ENCODE peak calls at places on chromosomes 5 and 9, in eight cellular contexts. S is A549; L is Caki2; E is fibroblast of lung; H is activated CD4-positive, alpha-beta memory T cell treated with anti-CD3 and anti-CD28 coated beads for 36 hours; R is CD4-positive, CD25-positive, alpha-beta regulatory T cell; X is pons; A is AML-193. U is an unnamed sample.

GRCh38 chr5:88145603-88146467 is 122.8 kb downstream of the TMEM161B start:
- DNase-seq in E (peak), L (no peak), S (no peak), X (peak), H (peak), A (no peak), R (no peak), U (no peak)

GRCh38 chr5:143204474-143205246 is 198.8 kb downstream of the NR3C1 start:
- DNase-seq in S (no peak), H (no peak), E (no peak), L (no peak), X (no peak), R (no peak), A (no peak), U (no peak)

GRCh38 chr5:133730346-133730745 is 118.0 kb upstream of the FSTL4 start:
- DNase-seq in H (no peak), L (no peak), R (no peak), X (no peak), E (no peak), A (no peak), S (no peak), U (no peak)

GRCh38 chr9:91847576-91847975 is 102.5 kb downstream of the ROR2 start:
- DNase-seq in R (no peak), H (peak), E (peak), X (peak), L (no peak), A (no peak), S (no peak), U (no peak)

GRCh38 chr5:43631182-43631910 is 28.4 kb downstream of the NNT start:
- DNase-seq in E (peak), H (peak), S (peak), R (peak), A (peak), L (peak), X (peak), U (peak)

GRCh38 chr9:5846501-5846921 is 13.6 kb upstream of the ERMP1 start:
- DNase-seq in R (no peak), X (no peak), S (no peak), L (no peak), A (no peak), E (no peak), H (no peak), U (no peak)

GRCh38 chr9:14251146-14252071 is 62.5 kb downstream of the NFIB start:
- DNase-seq in A (no peak), H (no peak), R (no peak), S (peak), X (peak), E (peak), L (peak), U (no peak)

GRCh38 chr5:1743769-1744085 is 55.9 kb downstream of the MRPL36 start:
- DNase-seq in E (no peak), S (no peak), H (no peak), X (no peak), R (no peak), L (no peak), A (no peak), U (no peak)

GRCh38 chr5:56588636-56589485 is 226.5 kb upstream of the MAP3K1 start:
- DNase-seq in R (peak), H (peak), A (no peak), E (no peak), X (no peak), L (no peak), S (no peak), U (no peak)

GRCh38 chr9:78541868-78542267 is 244.9 kb downstream of the PSAT1 start:
- DNase-seq in R (no peak), L (no peak), A (no peak), E (no peak), S (no peak), X (no peak), H (no peak), U (no peak)

GRCh38 chr5:123965626-123966025 is 453.6 kb downstream of the CSNK1G3 start:
- DNase-seq in R (no peak), E (no peak), H (no peak), A (no peak), S (no peak), X (peak), L (no peak), U (no peak)

GRCh38 chr9:136312436-136312835 is 8.5 kb upstream of the CCDC187 start:
- DNase-seq in X (peak), R (peak), S (peak), L (no peak), E (peak), H (peak), A (peak), U (no peak)

GRCh38 chr9:128505414-128505765 is 871 bp downstream of the GLE1 start:
- DNase-seq in S (peak), R (no peak), E (peak), A (no peak), H (no peak), X (no peak), L (no peak), U (no peak)

GRCh38 chr5:125409496-125410351 is 663.3 kb upstream of the ZNF608 start:
- DNase-seq in R (no peak), X (peak), S (no peak), A (no peak), L (peak), E (peak), H (no peak), U (no peak)

GRCh38 chr9:138045541-138046490 is 168.2 kb downstream of the CACNA1B start:
- DNase-seq in L (no peak), S (no peak), E (no peak), X (no peak), A (no peak), R (no peak), H (no peak), U (no peak)

GRCh38 chr5:139296198-139296597 is 2.7 kb downstream of the MATR3 start:
- DNase-seq in L (no peak), H (no peak), X (no peak), A (no peak), E (no peak), R (no peak), S (no peak), U (no peak)

GRCh38 chr5:111953351-111954127 is 196.5 kb upstream of the NREP start:
- DNase-seq in H (no peak), A (no peak), X (no peak), R (no peak), S (no peak), E (peak), L (no peak), U (no peak)

GRCh38 chr5:14034991-14035390 is 90.5 kb upstream of the DNAH5 start:
- DNase-seq in L (no peak), H (no peak), S (no peak), R (no peak), X (no peak), A (no peak), E (no peak), U (no peak)

GRCh38 chr9:86700601-86701000 is 246.7 kb downstream of the GAS1 start:
- DNase-seq in S (no peak), L (no peak), H (no peak), R (no peak), E (peak), A (no peak), X (peak), U (no peak)

GRCh38 chr9:16866542-16866941 is 3.9 kb downstream of the BNC2 start:
- DNase-seq in X (no peak), S (no peak), E (peak), R (no peak), H (no peak), A (no peak), L (no peak), U (no peak)

GRCh38 chr5:32156635-32157034 is 17.5 kb downstream of the GOLPH3 start:
- DNase-seq in S (no peak), R (no peak), A (no peak), X (no peak), E (no peak), L (no peak), H (no peak), U (no peak)

GRCh38 chr5:36060516-36060885 is 6.2 kb downstream of the UGT3A2 start:
- DNase-seq in A (peak), H (no peak), S (peak), R (no peak), L (no peak), X (no peak), E (no peak), U (peak)

GRCh38 chr9:108093773-108094675 is 604.5 kb upstream of the KLF4 start:
- DNase-seq in E (peak), A (no peak), X (no peak), R (no peak), H (no peak), S (peak), L (peak), U (no peak)

GRCh38 chr5:34685485-34686197 is 29.5 kb downstream of the RAI14 start:
- DNase-seq in E (peak), R (no peak), L (no peak), S (no peak), A (no peak), X (no peak), H (no peak), U (no peak)

GRCh38 chr9:137778914-137779313 is 98.7 kb upstream of the CACNA1B start:
- DNase-seq in L (no peak), E (no peak), S (no peak), R (no peak), H (no peak), X (no peak), A (no peak), U (no peak)

GRCh38 chr5:36606437-36607113 is at the start of gene SLC1A3:
- DNase-seq in E (peak), R (no peak), S (peak), A (peak), H (peak), X (peak), L (peak), U (peak)

GRCh38 chr9:129751841-129752801 is 721 bp downstream of the PTGES start:
- DNase-seq in S (no peak), L (peak), A (no peak), E (peak), R (no peak), H (no peak), X (no peak), U (no peak)

GRCh38 chr9:77614671-77615070 is 33.5 kb downstream of the GNA14 start:
- DNase-seq in R (no peak), A (no peak), X (no peak), H (no peak), L (no peak), S (no peak), E (no peak), U (no peak)

GRCh38 chr5:67032921-67033664 is 163.5 kb downstream of the CD180 start:
- DNase-seq in S (no peak), A (peak), X (no peak), H (no peak), L (no peak), E (peak), R (no peak), U (no peak)

GRCh38 chr9:80649496-80649895 is 1039.9 kb downstream of the TLE1 start:
- DNase-seq in L (no peak), S (no peak), E (no peak), R (no peak), H (no peak), X (no peak), A (no peak), U (peak)

GRCh38 chr5:175842947-175843793 is 28.2 kb upstream of the CPLX2 start:
- DNase-seq in A (no peak), S (peak), E (peak), R (no peak), L (peak), X (no peak), H (no peak), U (no peak)

GRCh38 chr9:135157856-135158571 is 70.5 kb downstream of the OLFM1 start:
- DNase-seq in S (no peak), X (no peak), L (no peak), H (no peak), E (no peak), A (no peak), R (no peak), U (no peak)